ENCODE peak calls at places on chromosome 13, in four cellular contexts. U is aorta, R is tibial nerve, S is ascending aorta. B is an unnamed sample. For H3K4me1, the result is how much of the 10 kb centered on the place peaks cover.

GRCh38 chr13:86155756-86156155 is 356.5 kb upstream of the SLITRK6 start:
- DNase-seq in R (no peak), U (no peak), S (no peak), B (no peak)

GRCh38 chr13:88707652-88708051 is 1036.5 kb downstream of the SLITRK5 start:
- DNase-seq in S (no peak), R (no peak), U (no peak), B (no peak)

GRCh38 chr13:67014399-67014798 is 215.7 kb downstream of the PCDH9 start:
- DNase-seq in S (no peak), U (no peak), R (no peak), B (no peak)

GRCh38 chr13:92976657-92977056 is 249.9 kb upstream of the GPC6 start:
- DNase-seq in U (no peak), S (no peak), R (no peak), B (no peak)

GRCh38 chr13:111326981-111327642 is 6.7 kb downstream of the TEX29 start:
- DNase-seq in U (no peak), R (no peak), S (peak), B (no peak)

GRCh38 chr13:59677966-59678814 is 485.5 kb downstream of the DIAPH3 start:
- DNase-seq in S (no peak), R (peak), U (no peak), B (no peak)

GRCh38 chr13:34001357-34001756 is 183.4 kb downstream of the RFC3 start:
- DNase-seq in S (no peak), U (no peak), R (no peak), B (no peak)

GRCh38 chr13:106357198-106357597 is 178.3 kb downstream of the EFNB2 start:
- DNase-seq in R (no peak), S (no peak), U (no peak), B (no peak)

GRCh38 chr13:49303533-49304252 is 56.0 kb downstream of the CDADC1 start:
- DNase-seq in S (peak), R (no peak), U (no peak), B (no peak)

GRCh38 chr13:113426591-113426986 is 26.7 kb downstream of the ADPRHL1 start:
- DNase-seq in R (no peak), U (no peak), S (no peak), B (no peak)

GRCh38 chr13:98959775-98960325 is 18.0 kb downstream of the DOCK9 start:
- DNase-seq in S (no peak), R (no peak), U (no peak), B (no peak)

GRCh38 chr13:113584870-113585671 is 518 bp downstream of the TFDP1 start:
- DNase-seq in S (peak), R (no peak), U (peak), B (peak)

GRCh38 chr13:97627566-97627965 is 193.6 kb downstream of the RAP2A start:
- DNase-seq in U (no peak), S (peak), R (peak), B (no peak)

GRCh38 chr13:20512042-20512683 is 13.5 kb downstream of the CRYL1 start:
- DNase-seq in U (no peak), R (no peak), S (no peak), B (no peak)

GRCh38 chr13:107977175-107977574 is 238.2 kb downstream of the LIG4 start:
- DNase-seq in S (no peak), R (no peak), U (no peak), B (no peak)

GRCh38 chr13:112366907-112367646 is 9.1 kb upstream of the SPACA7 start:
- DNase-seq in U (no peak), R (no peak), S (no peak), B (peak)

GRCh38 chr13:112670118-112670517 is 19.7 kb upstream of the ATP11A start:
- DNase-seq in U (no peak), S (no peak), R (no peak), B (no peak)

GRCh38 chr13:19601749-19602725 is 31.4 kb upstream of the MPHOSPH8 start:
- DNase-seq in R (no peak), U (peak), S (no peak), B (no peak)

GRCh38 chr13:19961924-19962323 is 3.4 kb downstream of the ZMYM2 start:
- DNase-seq in S (no peak), R (no peak), U (no peak), B (no peak)

GRCh38 chr13:72622546-72622945 is 104.9 kb downstream of the MZT1 start:
- DNase-seq in S (no peak), R (no peak), U (no peak), B (no peak)

GRCh38 chr13:63625869-63626268 is 2210.2 kb upstream of the PCDH20 start:
- DNase-seq in S (no peak), U (no peak), R (no peak), B (no peak)

GRCh38 chr13:80454245-80454644 is 113.3 kb upstream of the SPRY2 start:
- DNase-seq in U (no peak), R (no peak), S (no peak), B (no peak)

GRCh38 chr13:92270990-92271389 is 872.6 kb downstream of the GPC5 start:
- DNase-seq in S (no peak), R (no peak), U (no peak), B (no peak)

GRCh38 chr13:66899955-66900354 is 330.2 kb downstream of the PCDH9 start:
- DNase-seq in S (no peak), U (no peak), R (no peak), B (no peak)

GRCh38 chr13:43267916-43268315 is 244.5 kb downstream of the DNAJC15 start:
- DNase-seq in U (no peak), S (no peak), R (no peak), B (peak)

GRCh38 chr13:43269037-43269476 is 245.7 kb downstream of the DNAJC15 start:
- DNase-seq in R (no peak), U (no peak), S (peak), B (peak)

GRCh38 chr13:43271152-43271551 is 247.8 kb downstream of the DNAJC15 start:
- DNase-seq in U (no peak), R (no peak), S (no peak), B (no peak)

GRCh38 chr13:43268632-43269031 is 245.2 kb downstream of the DNAJC15 start:
- DNase-seq in R (no peak), S (no peak), U (no peak), B (peak)

GRCh38 chr13:43270043-43270830 is 246.9 kb downstream of the DNAJC15 start:
- DNase-seq in U (no peak), S (no peak), R (no peak), B (peak)
- H3K4me1 ChIP-seq in U (under half), S (under half), R (under half), B (under half)

GRCh38 chr13:35475960-35476943 is at the start of gene MAB21L1:
- DNase-seq in R (peak), U (peak), S (no peak), B (no peak)
- H3K4me1 ChIP-seq in R (under half), U (under half), S (under half), B (under half)

GRCh38 chr13:25602206-25602605 is 230.4 kb downstream of the ATP8A2 start:
- DNase-seq in U (no peak), S (no peak), R (no peak), B (no peak)

GRCh38 chr13:25608181-25608580 is 236.4 kb downstream of the ATP8A2 start:
- DNase-seq in S (no peak), R (no peak), U (no peak), B (no peak)

GRCh38 chr13:25607096-25607495 is 235.3 kb downstream of the ATP8A2 start:
- DNase-seq in U (no peak), S (no peak), R (no peak), B (no peak)
- H3K4me1 ChIP-seq in U (under half), S (under half), R (under half), B (under half)

DNA sequence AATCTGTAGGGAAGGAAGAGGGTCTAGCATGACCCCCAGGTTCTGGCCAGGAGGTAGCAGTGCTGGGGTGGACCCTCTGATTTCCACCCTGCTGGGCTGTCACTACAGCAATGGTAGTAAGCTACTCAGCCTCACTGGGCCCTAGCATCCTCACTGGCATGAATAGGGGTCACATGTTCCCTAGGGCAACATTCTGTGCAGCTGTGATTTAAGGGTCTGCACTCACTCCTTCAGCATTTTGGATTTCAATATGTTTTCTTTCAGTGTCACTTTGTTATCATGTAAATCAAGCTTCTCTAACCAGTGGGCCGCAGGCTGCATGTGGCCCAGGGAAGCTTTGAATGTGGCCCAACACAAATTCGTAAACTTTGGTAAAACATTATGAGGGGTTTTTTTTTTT is 57.8 kb downstream of the SPATA13 start:
- DNase-seq in U (no peak), R (no peak), S (no peak), B (no peak)
- H3K4me1 ChIP-seq in U (under half), R (half or more), S (under half), B (under half)

GRCh38 chr13:50907781-50908180 is 1.8 kb upstream of the RNASEH2B start:
- DNase-seq in S (no peak), R (no peak), U (no peak), B (no peak)
- H3K4me1 ChIP-seq in S (under half), R (under half), U (under half), B (under half)

DNA sequence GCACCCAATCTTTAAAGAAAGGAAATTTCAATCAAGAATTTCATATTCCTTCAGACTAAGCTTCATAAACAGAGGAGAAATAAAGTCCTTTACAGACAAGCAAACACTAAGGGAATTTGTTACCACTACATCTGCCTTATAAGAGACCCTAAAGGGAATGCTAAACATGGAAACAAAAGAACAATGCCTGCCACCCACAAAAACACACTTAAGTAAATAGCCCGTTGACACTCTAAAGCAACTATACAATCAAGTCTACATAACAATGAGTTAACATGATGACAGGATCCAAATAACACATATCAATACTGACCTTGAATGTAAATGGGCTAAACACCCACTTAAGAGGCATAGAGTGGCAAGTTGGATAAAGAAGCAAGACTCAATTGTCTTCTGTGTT is 1056.9 kb upstream of the ATXN8OS start:
- DNase-seq in S (no peak), U (no peak), R (no peak), B (no peak)
- H3K4me1 ChIP-seq in S (under half), U (under half), R (under half), B (under half)

GRCh38 chr13:73952683-73953082 is 181.5 kb downstream of the KLF12 start:
- DNase-seq in U (no peak), S (no peak), R (no peak), B (no peak)
- H3K4me1 ChIP-seq in U (under half), S (under half), R (under half), B (under half)

DNA sequence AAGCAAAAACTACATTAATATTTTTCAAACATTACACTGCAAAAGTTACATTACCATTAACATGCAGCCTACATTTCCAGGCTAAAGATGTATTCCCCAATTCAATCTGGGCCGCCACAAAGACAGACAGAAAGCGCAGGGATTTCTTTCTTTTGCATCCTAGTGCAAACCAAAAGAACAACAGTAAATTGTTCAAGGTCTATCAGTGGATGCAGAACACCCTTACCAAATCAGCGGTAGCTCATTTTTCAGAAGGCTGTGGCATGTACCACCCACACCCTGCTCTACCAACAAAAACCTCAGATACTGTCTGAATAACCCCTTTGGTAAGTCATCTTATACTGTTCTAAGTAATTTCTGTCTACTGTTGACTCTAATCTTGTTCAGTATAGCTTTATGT is 3.6 kb downstream of the TPT1 start:
- DNase-seq in R (no peak), S (no peak), U (no peak), B (no peak)
- H3K4me1 ChIP-seq in R (half or more), S (half or more), U (under half), B (half or more)

DNA sequence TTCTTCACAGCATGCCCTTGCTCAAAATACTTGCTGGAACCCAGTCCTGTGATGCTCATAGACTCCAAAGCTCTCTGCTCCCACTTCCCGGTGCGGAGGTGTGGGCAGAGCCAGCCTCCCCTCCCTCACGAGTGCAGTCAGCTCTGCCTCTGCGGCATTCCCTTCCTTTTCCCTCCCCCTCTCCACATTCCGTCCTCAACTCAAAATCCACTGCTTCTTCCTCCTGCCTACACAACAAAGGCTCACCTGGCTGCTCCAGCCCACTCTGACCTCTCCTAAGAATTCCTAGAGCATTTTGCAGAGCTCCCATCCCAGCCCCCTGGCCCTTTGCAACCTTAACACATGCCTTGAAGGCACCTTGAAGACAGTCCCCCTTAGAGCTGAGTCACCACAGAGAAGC is 527.9 kb downstream of the MYO16 start:
- DNase-seq in S (no peak), R (no peak), U (no peak), B (no peak)
- H3K4me1 ChIP-seq in S (under half), R (under half), U (under half), B (under half)

GRCh38 chr13:77319536-77319935 is 7.4 kb downstream of the MYCBP2 start:
- DNase-seq in S (no peak), R (no peak), U (no peak), B (no peak)
- H3K4me1 ChIP-seq in S (under half), R (half or more), U (under half), B (half or more)